ENCODE peak calls at places on chromosome 16, in four cellular contexts. Q is body of pancreas, M is neural crest cell, Y is GM10248. G is an unnamed sample.

GRCh38 chr16:89701425-89702406 is at the start of gene SPATA2L:
- DNase-seq in Q (peak; percentile 98), M (peak; percentile 83), Y (peak; percentile 99), G (peak; percentile 98)

GRCh38 chr16:87740909-87741424 is 24.8 kb downstream of the KLHDC4 start:
- DNase-seq in Q (no peak), M (no peak), Y (no peak), G (no peak)

GRCh38 chr16:75138636-75139035 is 9.7 kb upstream of the ZFP1 start:
- DNase-seq in Q (no peak), M (no peak), Y (no peak), G (no peak)

GRCh38 chr16:11135167-11135973 is 120.6 kb downstream of the SOCS1 start:
- DNase-seq in Q (no peak), M (no peak), Y (no peak), G (no peak)

GRCh38 chr16:842631-843560 is 42.4 kb upstream of the GNG13 start:
- DNase-seq in Q (no peak), M (no peak), Y (no peak), G (no peak)

GRCh38 chr16:69494993-69495392 is 70.6 kb downstream of the CYB5B start:
- DNase-seq in Q (peak; percentile 13), M (peak; percentile 16), Y (peak; percentile 39), G (no peak)

GRCh38 chr16:1335211-1335971 is 1.9 kb downstream of the BAIAP3 start:
- DNase-seq in Q (no peak), M (no peak), Y (no peak), G (no peak)

GRCh38 chr16:67459066-67459857 is 21.7 kb downstream of the ATP6V0D1 start:
- DNase-seq in Q (peak; percentile 88), M (no peak), Y (no peak), G (no peak)

GRCh38 chr16:54242199-54242598 is 44.4 kb downstream of the IRX3 start:
- DNase-seq in Q (no peak), M (no peak), Y (no peak), G (no peak)

GRCh38 chr16:4381072-4381934 is 9.7 kb downstream of the VASN start:
- DNase-seq in Q (no peak), M (no peak), Y (no peak), G (no peak)

GRCh38 chr16:15961060-15961511 is 11.7 kb downstream of the ABCC1 start:
- DNase-seq in Q (no peak), M (no peak), Y (peak; percentile 73), G (peak; percentile 70)

GRCh38 chr16:84139628-84140258 is 5.2 kb downstream of the HSDL1 start:
- DNase-seq in Q (no peak), M (no peak), Y (no peak), G (no peak)

GRCh38 chr16:89170346-89171215 is 967 bp upstream of the CDH15 start:
- DNase-seq in Q (peak; percentile 51), M (no peak), Y (no peak), G (no peak)

GRCh38 chr16:17224350-17224749 is 246.4 kb downstream of the XYLT1 start:
- DNase-seq in Q (no peak), M (no peak), Y (no peak), G (no peak)
- TF ChIP-seq CTCF in Q (no peak), M (no peak), Y (no peak), G (no peak)

GRCh38 chr16:78431701-78432100 is 332.2 kb downstream of the WWOX start:
- DNase-seq in Q (no peak), M (no peak), Y (no peak), G (no peak)

GRCh38 chr16:78434401-78434800 is 334.9 kb downstream of the WWOX start:
- DNase-seq in Q (no peak), M (no peak), Y (no peak), G (no peak)

GRCh38 chr16:78428193-78428592 is 328.7 kb downstream of the WWOX start:
- DNase-seq in Q (no peak), M (no peak), Y (no peak), G (no peak)

GRCh38 chr16:78432451-78432850 is 333.0 kb downstream of the WWOX start:
- DNase-seq in Q (no peak), M (no peak), Y (no peak), G (no peak)

GRCh38 chr16:78430281-78430680 is 330.8 kb downstream of the WWOX start:
- DNase-seq in Q (no peak), M (no peak), Y (no peak), G (no peak)
- TF ChIP-seq CTCF in Q (no peak), M (no peak), Y (no peak), G (no peak)

GRCh38 chr16:64950262-64950661 is 171.6 kb downstream of the CDH11 start:
- DNase-seq in Q (no peak), M (no peak), Y (no peak), G (no peak)
- TF ChIP-seq CTCF in Q (no peak), M (no peak), Y (no peak), G (no peak)

DNA sequence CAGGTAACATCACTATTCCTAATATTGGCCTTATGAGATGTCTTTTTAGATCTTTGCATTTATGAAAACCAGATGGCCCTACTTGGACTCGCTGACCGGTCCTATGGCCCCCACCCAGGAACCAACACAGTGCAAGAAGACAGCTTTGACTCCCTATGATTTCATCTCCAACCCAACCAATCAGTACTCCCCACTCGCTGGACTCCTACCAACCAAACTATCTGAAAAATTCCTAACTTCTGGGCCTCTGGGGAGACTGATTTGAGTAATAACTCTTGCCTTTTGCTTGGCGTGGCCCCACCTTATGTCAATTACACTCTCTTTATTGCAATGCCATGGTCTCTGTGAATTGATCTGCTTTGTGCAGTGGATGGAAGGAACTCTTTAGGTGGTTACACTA is 828.9 kb downstream of the CDH11 start:
- DNase-seq in Q (no peak), M (no peak), Y (no peak), G (no peak)
- TF ChIP-seq CTCF in Q (no peak), M (no peak), Y (no peak), G (no peak)

DNA sequence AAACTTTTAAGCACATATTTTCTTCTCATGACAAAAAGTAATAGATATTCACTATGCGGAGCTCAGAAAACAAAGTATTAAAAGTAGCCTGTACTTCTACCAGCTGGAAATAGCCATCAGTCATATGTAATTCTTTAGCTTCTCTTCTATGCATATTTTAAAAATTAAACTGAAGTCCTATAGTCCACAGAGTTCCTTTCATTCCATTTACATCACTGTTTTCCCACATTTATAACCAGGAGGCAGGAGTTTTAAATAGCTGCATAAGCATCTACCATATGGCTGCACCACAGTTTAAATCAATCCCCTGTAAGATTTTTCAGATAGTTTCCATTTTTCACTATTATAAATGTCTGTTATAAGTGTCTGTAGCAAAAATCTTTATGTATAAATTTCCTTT is 45.1 kb downstream of the ZFHX3 start:
- DNase-seq in Q (no peak), M (no peak), Y (no peak), G (no peak)
- TF ChIP-seq CTCF in Q (no peak), M (no peak), Y (no peak), G (no peak)